ENCODE peak calls at places on chromosome 12, in nine cellular contexts. One of them, this sample, is unnamed.

GRCh38 chr12:78149459-78149858 is 318.8 kb downstream of the NAV3 start:
- DNase-seq in stimulated activated CD8-positive, alpha-beta memory T cell treated with anti-CD3 and anti-CD28 coated beads, Interleukin-7, amount 100 ng/mL, for 4 hours: no peak
- DNase-seq in colonic mucosa: no peak
- DNase-seq in psoas muscle: no peak
- DNase-seq in cardiac muscle cell: peak; percentile 9
- DNase-seq in GM19239: no peak
- DNase-seq in fibroblast of pulmonary artery: peak; percentile 18
- DNase-seq in caudate nucleus: no peak
- DNase-seq in hypothalamus: no peak
- DNase-seq in this sample: no peak

GRCh38 chr12:122499991-122500684 is 594 bp downstream of the ZCCHC8 start:
- DNase-seq in GM19239: no peak
- DNase-seq in hypothalamus: no peak
- DNase-seq in caudate nucleus: peak; percentile 17
- DNase-seq in cardiac muscle cell: peak; percentile 70
- DNase-seq in colonic mucosa: peak; percentile 57
- DNase-seq in stimulated activated CD8-positive, alpha-beta memory T cell treated with anti-CD3 and anti-CD28 coated beads, Interleukin-7, amount 100 ng/mL, for 4 hours: peak; percentile 26
- DNase-seq in fibroblast of pulmonary artery: peak; percentile 64
- DNase-seq in psoas muscle: peak; percentile 84
- DNase-seq in this sample: peak; percentile 75

GRCh38 chr12:88325076-88325827 is 183.1 kb downstream of the TMTC3 start:
- DNase-seq in hypothalamus: no peak
- DNase-seq in caudate nucleus: no peak
- DNase-seq in colonic mucosa: no peak
- DNase-seq in psoas muscle: no peak
- DNase-seq in GM19239: no peak
- DNase-seq in stimulated activated CD8-positive, alpha-beta memory T cell treated with anti-CD3 and anti-CD28 coated beads, Interleukin-7, amount 100 ng/mL, for 4 hours: no peak
- DNase-seq in fibroblast of pulmonary artery: peak; percentile 85
- DNase-seq in cardiac muscle cell: peak; percentile 76
- DNase-seq in this sample: no peak

GRCh38 chr12:79935624-79936040 is 735 bp upstream of the PPP1R12A start:
- DNase-seq in cardiac muscle cell: no peak
- DNase-seq in GM19239: no peak
- DNase-seq in caudate nucleus: no peak
- DNase-seq in fibroblast of pulmonary artery: peak; percentile 40
- DNase-seq in hypothalamus: no peak
- DNase-seq in colonic mucosa: no peak
- DNase-seq in stimulated activated CD8-positive, alpha-beta memory T cell treated with anti-CD3 and anti-CD28 coated beads, Interleukin-7, amount 100 ng/mL, for 4 hours: no peak
- DNase-seq in psoas muscle: no peak
- DNase-seq in this sample: no peak

GRCh38 chr12:109944975-109945374 is 44.9 kb downstream of the TCHP start:
- DNase-seq in psoas muscle: no peak
- DNase-seq in fibroblast of pulmonary artery: peak; percentile 45
- DNase-seq in cardiac muscle cell: peak; percentile 36
- DNase-seq in caudate nucleus: no peak
- DNase-seq in hypothalamus: no peak
- DNase-seq in stimulated activated CD8-positive, alpha-beta memory T cell treated with anti-CD3 and anti-CD28 coated beads, Interleukin-7, amount 100 ng/mL, for 4 hours: no peak
- DNase-seq in GM19239: no peak
- DNase-seq in colonic mucosa: no peak
- DNase-seq in this sample: no peak

GRCh38 chr12:14768823-14769405 is 34.4 kb downstream of the WBP11 start:
- DNase-seq in GM19239: no peak
- DNase-seq in hypothalamus: no peak
- DNase-seq in colonic mucosa: peak; percentile 45
- DNase-seq in fibroblast of pulmonary artery: peak; percentile 31
- DNase-seq in psoas muscle: no peak
- DNase-seq in stimulated activated CD8-positive, alpha-beta memory T cell treated with anti-CD3 and anti-CD28 coated beads, Interleukin-7, amount 100 ng/mL, for 4 hours: peak; percentile 9
- DNase-seq in caudate nucleus: no peak
- DNase-seq in cardiac muscle cell: peak; percentile 52
- DNase-seq in this sample: no peak

GRCh38 chr12:126651133-126651532 is 1585.9 kb downstream of the AACS start:
- DNase-seq in fibroblast of pulmonary artery: no peak
- DNase-seq in psoas muscle: no peak
- DNase-seq in stimulated activated CD8-positive, alpha-beta memory T cell treated with anti-CD3 and anti-CD28 coated beads, Interleukin-7, amount 100 ng/mL, for 4 hours: no peak
- DNase-seq in caudate nucleus: no peak
- DNase-seq in colonic mucosa: no peak
- DNase-seq in GM19239: no peak
- DNase-seq in hypothalamus: no peak
- DNase-seq in cardiac muscle cell: no peak
- DNase-seq in this sample: no peak

GRCh38 chr12:121536058-121536928 is 44.5 kb downstream of the KDM2B start:
- DNase-seq in stimulated activated CD8-positive, alpha-beta memory T cell treated with anti-CD3 and anti-CD28 coated beads, Interleukin-7, amount 100 ng/mL, for 4 hours: peak; percentile 61
- DNase-seq in colonic mucosa: peak; percentile 88
- DNase-seq in cardiac muscle cell: peak; percentile 83
- DNase-seq in hypothalamus: peak; percentile 66
- DNase-seq in psoas muscle: peak; percentile 91
- DNase-seq in fibroblast of pulmonary artery: peak; percentile 85
- DNase-seq in caudate nucleus: peak; percentile 38
- DNase-seq in GM19239: peak; percentile 93
- DNase-seq in this sample: peak; percentile 70

GRCh38 chr12:107057071-107057834 is 36.1 kb downstream of the CRY1 start:
- DNase-seq in fibroblast of pulmonary artery: peak; percentile 49
- DNase-seq in stimulated activated CD8-positive, alpha-beta memory T cell treated with anti-CD3 and anti-CD28 coated beads, Interleukin-7, amount 100 ng/mL, for 4 hours: no peak
- DNase-seq in colonic mucosa: no peak
- DNase-seq in GM19239: no peak
- DNase-seq in cardiac muscle cell: peak; percentile 9
- DNase-seq in caudate nucleus: no peak
- DNase-seq in hypothalamus: no peak
- DNase-seq in psoas muscle: no peak
- DNase-seq in this sample: no peak

GRCh38 chr12:132453361-132454133 is 36.4 kb upstream of the FBRSL1 start:
- DNase-seq in colonic mucosa: no peak
- DNase-seq in cardiac muscle cell: no peak
- DNase-seq in stimulated activated CD8-positive, alpha-beta memory T cell treated with anti-CD3 and anti-CD28 coated beads, Interleukin-7, amount 100 ng/mL, for 4 hours: no peak
- DNase-seq in caudate nucleus: no peak
- DNase-seq in psoas muscle: no peak
- DNase-seq in fibroblast of pulmonary artery: no peak
- DNase-seq in GM19239: no peak
- DNase-seq in hypothalamus: no peak
- DNase-seq in this sample: no peak

GRCh38 chr12:59494617-59495016 is 101.2 kb upstream of the SLC16A7 start:
- DNase-seq in hypothalamus: no peak
- DNase-seq in colonic mucosa: no peak
- DNase-seq in caudate nucleus: no peak
- DNase-seq in GM19239: no peak
- DNase-seq in psoas muscle: no peak
- DNase-seq in cardiac muscle cell: no peak
- DNase-seq in stimulated activated CD8-positive, alpha-beta memory T cell treated with anti-CD3 and anti-CD28 coated beads, Interleukin-7, amount 100 ng/mL, for 4 hours: no peak
- DNase-seq in fibroblast of pulmonary artery: no peak
- DNase-seq in this sample: no peak

GRCh38 chr12:25054076-25054782 is 105.3 kb upstream of the BCAT1 start:
- DNase-seq in GM19239: no peak
- DNase-seq in hypothalamus: no peak
- DNase-seq in stimulated activated CD8-positive, alpha-beta memory T cell treated with anti-CD3 and anti-CD28 coated beads, Interleukin-7, amount 100 ng/mL, for 4 hours: no peak
- DNase-seq in caudate nucleus: no peak
- DNase-seq in psoas muscle: no peak
- DNase-seq in cardiac muscle cell: no peak
- DNase-seq in fibroblast of pulmonary artery: no peak
- DNase-seq in colonic mucosa: no peak
- DNase-seq in this sample: no peak

GRCh38 chr12:75891072-75891471 is 140.5 kb downstream of the PHLDA1 start:
- DNase-seq in cardiac muscle cell: no peak
- DNase-seq in GM19239: no peak
- DNase-seq in colonic mucosa: no peak
- DNase-seq in hypothalamus: no peak
- DNase-seq in stimulated activated CD8-positive, alpha-beta memory T cell treated with anti-CD3 and anti-CD28 coated beads, Interleukin-7, amount 100 ng/mL, for 4 hours: no peak
- DNase-seq in psoas muscle: no peak
- DNase-seq in fibroblast of pulmonary artery: no peak
- DNase-seq in caudate nucleus: no peak
- DNase-seq in this sample: no peak

GRCh38 chr12:119296535-119296934 is 38.0 kb upstream of the CCDC60 start:
- DNase-seq in stimulated activated CD8-positive, alpha-beta memory T cell treated with anti-CD3 and anti-CD28 coated beads, Interleukin-7, amount 100 ng/mL, for 4 hours: no peak
- DNase-seq in GM19239: no peak
- DNase-seq in fibroblast of pulmonary artery: no peak
- DNase-seq in cardiac muscle cell: no peak
- DNase-seq in colonic mucosa: no peak
- DNase-seq in caudate nucleus: no peak
- DNase-seq in psoas muscle: no peak
- DNase-seq in hypothalamus: no peak
- DNase-seq in this sample: no peak

GRCh38 chr12:12209043-12209442 is 57.8 kb downstream of the LRP6 start:
- DNase-seq in stimulated activated CD8-positive, alpha-beta memory T cell treated with anti-CD3 and anti-CD28 coated beads, Interleukin-7, amount 100 ng/mL, for 4 hours: no peak
- DNase-seq in GM19239: no peak
- DNase-seq in psoas muscle: no peak
- DNase-seq in hypothalamus: no peak
- DNase-seq in colonic mucosa: no peak
- DNase-seq in fibroblast of pulmonary artery: no peak
- DNase-seq in cardiac muscle cell: no peak
- DNase-seq in caudate nucleus: no peak
- DNase-seq in this sample: no peak

GRCh38 chr12:10307630-10308029 is at the start of gene KLRD1:
- DNase-seq in cardiac muscle cell: peak; percentile 7
- DNase-seq in GM19239: no peak
- DNase-seq in psoas muscle: no peak
- DNase-seq in stimulated activated CD8-positive, alpha-beta memory T cell treated with anti-CD3 and anti-CD28 coated beads, Interleukin-7, amount 100 ng/mL, for 4 hours: no peak
- DNase-seq in caudate nucleus: no peak
- DNase-seq in fibroblast of pulmonary artery: peak; percentile 24
- DNase-seq in colonic mucosa: no peak
- DNase-seq in hypothalamus: no peak
- DNase-seq in this sample: no peak

GRCh38 chr12:95151821-95152220 is 65.4 kb downstream of the FGD6 start:
- DNase-seq in cardiac muscle cell: no peak
- DNase-seq in colonic mucosa: no peak
- DNase-seq in fibroblast of pulmonary artery: no peak
- DNase-seq in psoas muscle: no peak
- DNase-seq in caudate nucleus: no peak
- DNase-seq in hypothalamus: no peak
- DNase-seq in stimulated activated CD8-positive, alpha-beta memory T cell treated with anti-CD3 and anti-CD28 coated beads, Interleukin-7, amount 100 ng/mL, for 4 hours: no peak
- DNase-seq in GM19239: no peak
- DNase-seq in this sample: no peak

GRCh38 chr12:105445261-105446015 is 114.9 kb downstream of the C12orf75 start:
- DNase-seq in GM19239: no peak
- DNase-seq in colonic mucosa: no peak
- DNase-seq in cardiac muscle cell: peak; percentile 45
- DNase-seq in hypothalamus: no peak
- DNase-seq in psoas muscle: no peak
- DNase-seq in caudate nucleus: no peak
- DNase-seq in fibroblast of pulmonary artery: peak; percentile 85
- DNase-seq in stimulated activated CD8-positive, alpha-beta memory T cell treated with anti-CD3 and anti-CD28 coated beads, Interleukin-7, amount 100 ng/mL, for 4 hours: no peak
- DNase-seq in this sample: no peak

GRCh38 chr12:49187184-49187583 is 1.7 kb downstream of the TUBA1A start:
- DNase-seq in GM19239: no peak
- DNase-seq in colonic mucosa: peak; percentile 29
- DNase-seq in fibroblast of pulmonary artery: peak; percentile 59
- DNase-seq in hypothalamus: no peak
- DNase-seq in stimulated activated CD8-positive, alpha-beta memory T cell treated with anti-CD3 and anti-CD28 coated beads, Interleukin-7, amount 100 ng/mL, for 4 hours: no peak
- DNase-seq in psoas muscle: peak; percentile 54
- DNase-seq in caudate nucleus: peak; percentile 60
- DNase-seq in cardiac muscle cell: peak; percentile 54
- DNase-seq in this sample: no peak

GRCh38 chr12:25996677-25997076 is 38.2 kb downstream of the RASSF8 start:
- DNase-seq in colonic mucosa: no peak
- DNase-seq in fibroblast of pulmonary artery: no peak
- DNase-seq in psoas muscle: no peak
- DNase-seq in hypothalamus: no peak
- DNase-seq in cardiac muscle cell: no peak
- DNase-seq in stimulated activated CD8-positive, alpha-beta memory T cell treated with anti-CD3 and anti-CD28 coated beads, Interleukin-7, amount 100 ng/mL, for 4 hours: no peak
- DNase-seq in GM19239: no peak
- DNase-seq in caudate nucleus: no peak
- DNase-seq in this sample: no peak

GRCh38 chr12:118164798-118165486 is 29.0 kb downstream of the PEBP1 start:
- DNase-seq in cardiac muscle cell: peak; percentile 53
- DNase-seq in hypothalamus: no peak
- DNase-seq in psoas muscle: no peak
- DNase-seq in caudate nucleus: no peak
- DNase-seq in colonic mucosa: no peak
- DNase-seq in GM19239: no peak
- DNase-seq in stimulated activated CD8-positive, alpha-beta memory T cell treated with anti-CD3 and anti-CD28 coated beads, Interleukin-7, amount 100 ng/mL, for 4 hours: no peak
- DNase-seq in fibroblast of pulmonary artery: peak; percentile 55
- DNase-seq in this sample: no peak

GRCh38 chr12:25415004-25415403 is 138.1 kb downstream of the LMNTD1 start:
- DNase-seq in colonic mucosa: no peak
- DNase-seq in fibroblast of pulmonary artery: no peak
- DNase-seq in hypothalamus: no peak
- DNase-seq in caudate nucleus: no peak
- DNase-seq in GM19239: no peak
- DNase-seq in psoas muscle: no peak
- DNase-seq in stimulated activated CD8-positive, alpha-beta memory T cell treated with anti-CD3 and anti-CD28 coated beads, Interleukin-7, amount 100 ng/mL, for 4 hours: no peak
- DNase-seq in cardiac muscle cell: no peak
- DNase-seq in this sample: no peak

GRCh38 chr12:76083761-76084276 is 666 bp downstream of the NAP1L1 start:
- DNase-seq in psoas muscle: peak; percentile 82
- DNase-seq in caudate nucleus: peak; percentile 26
- DNase-seq in colonic mucosa: peak; percentile 74
- DNase-seq in fibroblast of pulmonary artery: peak; percentile 67
- DNase-seq in stimulated activated CD8-positive, alpha-beta memory T cell treated with anti-CD3 and anti-CD28 coated beads, Interleukin-7, amount 100 ng/mL, for 4 hours: peak; percentile 65
- DNase-seq in hypothalamus: peak; percentile 24
- DNase-seq in GM19239: peak; percentile 32
- DNase-seq in cardiac muscle cell: peak; percentile 78
- DNase-seq in this sample: peak; percentile 67

GRCh38 chr12:47382305-47382704 is 302.5 kb upstream of the AMIGO2 start:
- DNase-seq in fibroblast of pulmonary artery: no peak
- DNase-seq in psoas muscle: no peak
- DNase-seq in stimulated activated CD8-positive, alpha-beta memory T cell treated with anti-CD3 and anti-CD28 coated beads, Interleukin-7, amount 100 ng/mL, for 4 hours: no peak
- DNase-seq in hypothalamus: no peak
- DNase-seq in cardiac muscle cell: no peak
- DNase-seq in colonic mucosa: no peak
- DNase-seq in GM19239: no peak
- DNase-seq in caudate nucleus: no peak
- DNase-seq in this sample: no peak

GRCh38 chr12:59699408-59700144 is 103.7 kb downstream of the SLC16A7 start:
- DNase-seq in colonic mucosa: no peak
- DNase-seq in hypothalamus: no peak
- DNase-seq in stimulated activated CD8-positive, alpha-beta memory T cell treated with anti-CD3 and anti-CD28 coated beads, Interleukin-7, amount 100 ng/mL, for 4 hours: no peak
- DNase-seq in fibroblast of pulmonary artery: peak; percentile 87
- DNase-seq in psoas muscle: no peak
- DNase-seq in cardiac muscle cell: peak; percentile 89
- DNase-seq in caudate nucleus: no peak
- DNase-seq in GM19239: no peak
- DNase-seq in this sample: no peak

GRCh38 chr12:50218386-50218785 is 51.2 kb upstream of the CERS5 start:
- DNase-seq in cardiac muscle cell: no peak
- DNase-seq in psoas muscle: no peak
- DNase-seq in fibroblast of pulmonary artery: no peak
- DNase-seq in colonic mucosa: no peak
- DNase-seq in stimulated activated CD8-positive, alpha-beta memory T cell treated with anti-CD3 and anti-CD28 coated beads, Interleukin-7, amount 100 ng/mL, for 4 hours: no peak
- DNase-seq in hypothalamus: no peak
- DNase-seq in caudate nucleus: no peak
- DNase-seq in GM19239: no peak
- DNase-seq in this sample: no peak

GRCh38 chr12:8030189-8030588 is 2.3 kb upstream of the FOXJ2 start:
- DNase-seq in GM19239: no peak
- DNase-seq in caudate nucleus: no peak
- DNase-seq in fibroblast of pulmonary artery: no peak
- DNase-seq in hypothalamus: no peak
- DNase-seq in colonic mucosa: no peak
- DNase-seq in cardiac muscle cell: no peak
- DNase-seq in stimulated activated CD8-positive, alpha-beta memory T cell treated with anti-CD3 and anti-CD28 coated beads, Interleukin-7, amount 100 ng/mL, for 4 hours: no peak
- DNase-seq in psoas muscle: no peak
- DNase-seq in this sample: no peak

GRCh38 chr12:47098099-47098498 is 18.3 kb upstream of the AMIGO2 start:
- DNase-seq in GM19239: no peak
- DNase-seq in stimulated activated CD8-positive, alpha-beta memory T cell treated with anti-CD3 and anti-CD28 coated beads, Interleukin-7, amount 100 ng/mL, for 4 hours: no peak
- DNase-seq in caudate nucleus: no peak
- DNase-seq in cardiac muscle cell: no peak
- DNase-seq in colonic mucosa: no peak
- DNase-seq in hypothalamus: no peak
- DNase-seq in psoas muscle: no peak
- DNase-seq in fibroblast of pulmonary artery: no peak
- DNase-seq in this sample: no peak

GRCh38 chr12:58252914-58253313 is 311.5 kb downstream of the ATP23 start:
- DNase-seq in cardiac muscle cell: no peak
- DNase-seq in fibroblast of pulmonary artery: no peak
- DNase-seq in colonic mucosa: no peak
- DNase-seq in hypothalamus: no peak
- DNase-seq in GM19239: no peak
- DNase-seq in stimulated activated CD8-positive, alpha-beta memory T cell treated with anti-CD3 and anti-CD28 coated beads, Interleukin-7, amount 100 ng/mL, for 4 hours: no peak
- DNase-seq in caudate nucleus: no peak
- DNase-seq in psoas muscle: no peak
- DNase-seq in this sample: no peak

GRCh38 chr12:53974084-53975018 is at the start of gene HOTAIR:
- DNase-seq in hypothalamus: no peak
- DNase-seq in fibroblast of pulmonary artery: no peak
- DNase-seq in stimulated activated CD8-positive, alpha-beta memory T cell treated with anti-CD3 and anti-CD28 coated beads, Interleukin-7, amount 100 ng/mL, for 4 hours: no peak
- DNase-seq in colonic mucosa: no peak
- DNase-seq in caudate nucleus: no peak
- DNase-seq in psoas muscle: peak; percentile 83
- DNase-seq in cardiac muscle cell: no peak
- DNase-seq in GM19239: no peak
- DNase-seq in this sample: no peak

GRCh38 chr12:67357726-67358125 is 88.6 kb downstream of the CAND1 start:
- DNase-seq in fibroblast of pulmonary artery: no peak
- DNase-seq in GM19239: no peak
- DNase-seq in colonic mucosa: no peak
- DNase-seq in stimulated activated CD8-positive, alpha-beta memory T cell treated with anti-CD3 and anti-CD28 coated beads, Interleukin-7, amount 100 ng/mL, for 4 hours: no peak
- DNase-seq in cardiac muscle cell: no peak
- DNase-seq in hypothalamus: no peak
- DNase-seq in psoas muscle: no peak
- DNase-seq in caudate nucleus: no peak
- DNase-seq in this sample: no peak